ENCODE peak calls at places on chromosomes 1 and 21, in six cellular contexts. N, A, D, P, G and S are unnamed samples.

GRCh38 chr1:147753084-147753483 is 7.3 kb downstream of the GJA5 start:
- DNase-seq in N (no peak), A (no peak), D (no peak), P (no peak), G (no peak), S (no peak)

GRCh38 chr21:41346758-41347157 is 15.1 kb upstream of the MX2 start:
- DNase-seq in N (no peak), A (no peak), D (no peak), P (no peak), G (no peak), S (no peak)

GRCh38 chr21:31888936-31889371 is 16.1 kb downstream of the HUNK start:
- DNase-seq in N (no peak), A (no peak), D (no peak), P (peak; percentile 60), G (no peak), S (no peak)

GRCh38 chr21:34199121-34199910 is 125.9 kb downstream of the MRPS6 start:
- DNase-seq in N (no peak), A (no peak), D (no peak), P (no peak), G (no peak), S (no peak)

GRCh38 chr21:42027804-42028753 is 17.9 kb upstream of the ZBTB21 start:
- DNase-seq in N (no peak), A (no peak), D (no peak), P (no peak), G (no peak), S (no peak)

GRCh38 chr1:36755313-36756230 is 272.9 kb upstream of the CSF3R start:
- DNase-seq in N (no peak), A (no peak), D (no peak), P (no peak), G (no peak), S (no peak)

GRCh38 chr1:34590211-34590623 is 164.6 kb upstream of the GJB5 start:
- DNase-seq in N (no peak), A (no peak), D (no peak), P (no peak), G (no peak), S (no peak)

GRCh38 chr1:191831572-191831971 is 326.7 kb upstream of the RGS18 start:
- DNase-seq in N (no peak), A (no peak), D (no peak), P (no peak), G (no peak), S (no peak)

GRCh38 chr1:66182551-66183178 is 351.3 kb upstream of the SGIP1 start:
- DNase-seq in N (no peak), A (no peak), D (no peak), P (no peak), G (no peak), S (no peak)

GRCh38 chr1:58964428-58964827 is 180.6 kb upstream of the JUN start:
- DNase-seq in N (no peak), A (no peak), D (no peak), P (no peak), G (no peak), S (no peak)

GRCh38 chr1:178145605-178146004 is 51.7 kb downstream of the RASAL2 start:
- DNase-seq in N (no peak), A (no peak), D (no peak), P (no peak), G (no peak), S (no peak)

GRCh38 chr1:235253219-235253640 is 74.7 kb downstream of the ARID4B start:
- DNase-seq in N (peak; percentile 68), A (peak; percentile 36), D (peak; percentile 23), P (peak; percentile 48), G (no peak), S (no peak)

GRCh38 chr1:3902546-3902945 is 2.5 kb upstream of the C1orf174 start:
- DNase-seq in N (no peak), A (no peak), D (no peak), P (no peak), G (no peak), S (no peak)

GRCh38 chr1:195097316-195097715 is 1510.9 kb downstream of the KCNT2 start:
- DNase-seq in N (no peak), A (no peak), D (no peak), P (no peak), G (no peak), S (no peak)

GRCh38 chr21:15135867-15136629 is 71.2 kb upstream of the NRIP1 start:
- DNase-seq in N (no peak), A (no peak), D (no peak), P (no peak), G (no peak), S (no peak)

GRCh38 chr1:116404699-116405098 is 31.7 kb downstream of the ATP1A1 start:
- DNase-seq in N (no peak), A (no peak), D (no peak), P (no peak), G (no peak), S (no peak)

GRCh38 chr1:53139911-53140310 is 2.5 kb downstream of the SLC1A7 start:
- DNase-seq in N (no peak), A (no peak), D (no peak), P (peak; percentile 37), G (no peak), S (no peak)

GRCh38 chr1:36486436-36487335 is 4.0 kb upstream of the CSF3R start:
- DNase-seq in N (peak; percentile 66), A (no peak), D (peak; percentile 25), P (no peak), G (no peak), S (peak; percentile 45)

GRCh38 chr1:31418626-31419025 is 5.6 kb downstream of the SERINC2 start:
- DNase-seq in N (no peak), A (no peak), D (no peak), P (no peak), G (no peak), S (no peak)

GRCh38 chr1:224219612-224220011 is 36.6 kb downstream of the DEGS1 start:
- DNase-seq in N (no peak), A (no peak), D (no peak), P (no peak), G (no peak), S (no peak)

GRCh38 chr1:62082456-62083363 is 111.9 kb upstream of the L1TD1 start:
- DNase-seq in N (peak; percentile 38), A (peak; percentile 5), D (peak; percentile 59), P (peak; percentile 58), G (no peak), S (no peak)

GRCh38 chr1:160855181-160855981 is 7.3 kb downstream of the CD244 start:
- DNase-seq in N (no peak), A (no peak), D (no peak), P (no peak), G (no peak), S (no peak)

GRCh38 chr1:162285149-162285561 is 91.5 kb downstream of the SPATA46 start:
- DNase-seq in N (no peak), A (no peak), D (no peak), P (no peak), G (no peak), S (no peak)

GRCh38 chr1:17393225-17393624 is 21.2 kb downstream of the PADI6 start:
- DNase-seq in N (no peak), A (no peak), D (no peak), P (no peak), G (no peak), S (no peak)

GRCh38 chr1:184150776-184151531 is 99.4 kb downstream of the TSEN15 start:
- DNase-seq in N (peak; percentile 31), A (no peak), D (no peak), P (no peak), G (no peak), S (no peak)

GRCh38 chr1:109466440-109467300 is at the start of gene SYPL2:
- DNase-seq in N (peak; percentile 14), A (peak; percentile 21), D (peak; percentile 64), P (peak; percentile 14), G (no peak), S (no peak)

GRCh38 chr1:20625176-20626097 is 7.8 kb upstream of the PINK1 start:
- DNase-seq in N (no peak), A (no peak), D (no peak), P (no peak), G (no peak), S (no peak)

GRCh38 chr1:166814611-166815010 is 24.7 kb upstream of the POGK start:
- DNase-seq in N (no peak), A (no peak), D (no peak), P (no peak), G (no peak), S (no peak)

GRCh38 chr21:45222001-45222400 is 65.7 kb downstream of the POFUT2 start:
- DNase-seq in N (no peak), A (no peak), D (no peak), P (no peak), G (no peak), S (no peak)

GRCh38 chr1:234965128-234965527 is 163.5 kb downstream of the TOMM20 start:
- DNase-seq in N (no peak), A (no peak), D (no peak), P (no peak), G (no peak), S (no peak)

GRCh38 chr1:236741757-236742156 is 53.3 kb upstream of the MTR start:
- DNase-seq in N (no peak), A (no peak), D (no peak), P (no peak), G (no peak), S (no peak)

GRCh38 chr1:228321478-228321877 is 85.2 kb downstream of the TRIM11 start:
- DNase-seq in N (no peak), A (no peak), D (no peak), P (no peak), G (no peak), S (no peak)